ENCODE peak calls at places on chromosomes 4 and X, in four cellular contexts. N is cardiac muscle cell, H is SW 1271, D is NCI-H1092 treated with DMSO at 0.1 percent for 48 hours. C is an unnamed sample.

GRCh38 chr4:155542415-155542814 is 124.2 kb upstream of the GUCY1A1 start:
- DNase-seq in N (no peak), H (no peak), D (no peak), C (no peak)

GRCh38 chr4:122921971-122922876 is at the start of gene NUDT6:
- DNase-seq in N (peak; percentile 82), H (peak; percentile 70), D (peak; percentile 74), C (no peak)

GRCh38 chrX:151703487-151703886 is 8.2 kb downstream of the PRRG3 start:
- DNase-seq in N (peak; percentile 56), H (no peak), D (peak; percentile 68), C (no peak)

GRCh38 chr4:7956306-7957112 is 16.8 kb upstream of the AFAP1 start:
- DNase-seq in N (no peak), H (peak; percentile 66), D (no peak), C (no peak)

GRCh38 chr4:17276821-17277220 is 235.1 kb downstream of the QDPR start:
- DNase-seq in N (no peak), H (no peak), D (no peak), C (no peak)

GRCh38 chr4:32488690-32489089 is 1768.5 kb downstream of the PCDH7 start:
- DNase-seq in N (no peak), H (peak; percentile 62), D (no peak), C (no peak)

GRCh38 chr4:80017125-80017854 is 55.7 kb downstream of the ANTXR2 start:
- DNase-seq in N (peak; percentile 5), H (peak; percentile 63), D (no peak), C (no peak)

GRCh38 chrX:44223150-44223549 is 120.3 kb downstream of the EFHC2 start:
- DNase-seq in N (no peak), H (no peak), D (no peak), C (no peak)

GRCh38 chr4:158172196-158172557 is 648 bp downstream of the GASK1B start:
- DNase-seq in N (peak; percentile 31), H (no peak), D (no peak), C (no peak)